ENCODE peak calls at places on chromosomes 16 and 17, in five cellular contexts. E is breast epithelium, L is BJ, N is mesothelial cell of epicardium, Q is neural crest cell. C is an unnamed sample.

GRCh38 chr17:7888184-7888920 is at the start of gene CHD3:
- DNase-seq in E (peak), L (no peak), N (peak), Q (no peak), C (no peak)

GRCh38 chr16:47258874-47259461 is 115.2 kb upstream of the NETO2 start:
- DNase-seq in E (no peak), L (no peak), N (no peak), Q (no peak), C (no peak)

GRCh38 chr17:50536683-50537646 is 4.4 kb downstream of the EPN3 start:
- DNase-seq in E (no peak), L (no peak), N (no peak), Q (no peak), C (no peak)

GRCh38 chr17:4998027-4998665 is 396 bp downstream of the KIF1C start:
- DNase-seq in E (no peak), L (no peak), N (peak), Q (peak), C (no peak)

GRCh38 chr17:57092171-57092570 is 7.1 kb downstream of the AKAP1 start:
- DNase-seq in E (no peak), L (no peak), N (no peak), Q (no peak), C (no peak)

GRCh38 chr16:27737513-27737912 is 187.6 kb downstream of the KATNIP start:
- DNase-seq in E (no peak), L (no peak), N (no peak), Q (no peak), C (peak)

GRCh38 chr17:74637265-74637664 is 13.7 kb upstream of the CD300E start:
- DNase-seq in E (no peak), L (no peak), N (no peak), Q (no peak), C (no peak)

GRCh38 chr17:43427362-43428043 is 28.7 kb downstream of the ARL4D start:
- DNase-seq in E (no peak), L (no peak), N (no peak), Q (no peak), C (no peak)

GRCh38 chr16:11521019-11521418 is 65.7 kb downstream of the LITAF start:
- DNase-seq in E (no peak), L (no peak), N (no peak), Q (no peak), C (no peak)

GRCh38 chr16:11528053-11528452 is 58.7 kb downstream of the LITAF start:
- DNase-seq in E (no peak), L (no peak), N (no peak), Q (no peak), C (no peak)

GRCh38 chr16:11526921-11527320 is 59.8 kb downstream of the LITAF start:
- DNase-seq in E (no peak), L (no peak), N (no peak), Q (no peak), C (peak)

GRCh38 chr16:11524098-11524760 is 62.5 kb downstream of the LITAF start:
- DNase-seq in E (no peak), L (no peak), N (no peak), Q (no peak), C (no peak)
- TF ChIP-seq CTCF in E (no peak), L (no peak), N (no peak), Q (no peak), C (no peak)

DNA sequence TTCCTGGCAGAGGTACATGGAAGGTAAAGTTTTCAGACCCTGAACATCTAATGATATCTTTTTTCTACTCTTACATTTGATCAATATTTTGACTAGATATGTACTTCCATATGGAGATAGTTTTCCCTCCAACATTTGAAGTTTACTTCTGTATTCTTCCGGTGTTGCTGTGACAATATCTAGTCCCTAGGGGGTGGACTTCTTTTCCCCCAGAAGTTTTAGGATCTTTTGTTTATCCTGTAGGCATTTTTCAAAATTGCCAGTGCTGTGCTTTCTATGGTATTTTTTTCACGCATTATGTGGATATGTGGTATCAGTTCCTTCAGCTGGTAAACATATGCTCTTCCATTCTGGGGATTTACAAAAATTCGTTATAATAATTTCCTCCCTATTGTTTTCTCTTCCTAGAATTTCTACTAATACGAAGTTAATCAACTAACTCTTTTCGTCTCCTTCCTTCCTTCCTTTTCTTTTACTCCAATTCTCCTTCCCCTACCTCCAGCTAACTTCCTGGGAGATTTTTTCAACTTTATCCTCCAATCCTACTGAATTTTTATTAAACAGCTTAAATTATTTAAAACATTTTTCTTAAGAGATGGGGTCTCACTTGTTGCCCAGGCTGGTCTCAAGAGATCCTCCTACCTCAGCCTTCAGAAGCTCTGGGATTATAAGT is 26.1 kb upstream of the ZNHIT3 start:
- DNase-seq in E (no peak), L (no peak), N (no peak), Q (no peak), C (no peak)
- TF ChIP-seq CTCF in E (no peak), L (peak), N (peak), Q (no peak), C (no peak)

GRCh38 chr17:2736956-2737355 is 12.5 kb downstream of the CCDC92B start:
- DNase-seq in E (no peak), L (no peak), N (no peak), Q (no peak), C (no peak)

GRCh38 chr17:2731807-2732206 is 17.6 kb downstream of the CCDC92B start:
- DNase-seq in E (no peak), L (no peak), N (no peak), Q (no peak), C (no peak)

GRCh38 chr17:2734939-2735338 is 14.5 kb downstream of the CCDC92B start:
- DNase-seq in E (no peak), L (no peak), N (no peak), Q (no peak), C (no peak)

GRCh38 chr17:2737693-2738092 is 11.8 kb downstream of the CCDC92B start:
- DNase-seq in E (no peak), L (no peak), N (no peak), Q (no peak), C (no peak)

DNA sequence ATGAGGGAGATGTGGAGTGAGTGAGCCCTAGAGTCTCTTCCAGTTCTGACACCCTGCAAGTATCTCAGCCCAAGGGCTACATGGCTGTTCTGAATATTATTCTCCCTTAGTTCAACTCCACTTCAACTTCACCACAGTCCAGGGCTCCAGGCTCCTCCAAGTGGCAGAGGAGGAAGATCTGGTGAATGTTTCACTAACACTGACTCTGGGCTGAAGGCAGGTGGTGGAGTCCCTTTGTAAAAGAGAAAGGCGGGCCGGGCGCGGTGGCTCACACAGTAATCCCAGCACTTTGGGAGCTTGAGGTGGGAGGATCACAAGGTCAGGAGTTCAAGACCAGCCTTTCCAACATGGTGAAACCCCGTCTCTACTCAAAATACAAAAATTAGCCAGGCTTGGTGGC is 13.6 kb downstream of the CCDC92B start:
- DNase-seq in E (no peak), L (no peak), N (no peak), Q (no peak), C (no peak)
- TF ChIP-seq CTCF in E (no peak), L (no peak), N (no peak), Q (no peak), C (no peak)

GRCh38 chr17:66538776-66539175 is 236.4 kb downstream of the PRKCA start:
- DNase-seq in E (no peak), L (no peak), N (no peak), Q (no peak), C (no peak)

GRCh38 chr17:66535611-66536010 is 233.2 kb downstream of the PRKCA start:
- DNase-seq in E (no peak), L (no peak), N (no peak), Q (no peak), C (no peak)

GRCh38 chr17:66531826-66532439 is 229.5 kb downstream of the PRKCA start:
- DNase-seq in E (no peak), L (no peak), N (no peak), Q (no peak), C (no peak)

GRCh38 chr17:66537518-66537917 is 235.1 kb downstream of the PRKCA start:
- DNase-seq in E (no peak), L (no peak), N (no peak), Q (no peak), C (no peak)

GRCh38 chr17:66533572-66533971 is 231.2 kb downstream of the PRKCA start:
- DNase-seq in E (no peak), L (no peak), N (peak), Q (peak), C (no peak)
- TF ChIP-seq CTCF in E (no peak), L (no peak), N (no peak), Q (peak), C (peak)